ENCODE peak calls at places on chromosomes 4 and X, in four cellular contexts. Y is Calu3, V is epithelial cell of esophagus, L is NCI-H82. N is an unnamed sample.

GRCh38 chr4:1395941-1396805 is 10.1 kb downstream of the NKX1-1 start:
- DNase-seq in Y (no peak), V (no peak), L (no peak), N (no peak)

GRCh38 chr4:76950052-76950845 is 697 bp downstream of the SEPTIN11 start:
- DNase-seq in Y (peak), V (peak), L (peak), N (peak)

GRCh38 chr4:185933078-185933581 is 121.1 kb upstream of the SORBS2 start:
- DNase-seq in Y (no peak), V (peak), L (no peak), N (no peak)

GRCh38 chr4:145099653-145100052 is 1.5 kb downstream of the ABCE1 start:
- DNase-seq in Y (no peak), V (peak), L (no peak), N (peak)

GRCh38 chrX:11881485-11882170 is 123.6 kb downstream of the MSL3 start:
- DNase-seq in Y (peak), V (peak), L (no peak), N (no peak)

GRCh38 chrX:102845020-102845419 is 92.1 kb upstream of the RAB40AL start:
- DNase-seq in Y (no peak), V (no peak), L (no peak), N (no peak)

GRCh38 chr4:115851918-115852766 is 738.7 kb upstream of the NDST4 start:
- DNase-seq in Y (peak), V (peak), L (peak), N (peak)

GRCh38 chr4:138410266-138410665 is 168.1 kb upstream of the SLC7A11 start:
- DNase-seq in Y (no peak), V (no peak), L (no peak), N (no peak)

GRCh38 chr4:168589154-168589553 is 92.3 kb downstream of the PALLD start:
- DNase-seq in Y (peak), V (peak), L (no peak), N (peak)

GRCh38 chr4:182201871-182202270 is 41.3 kb upstream of the TENM3 start:
- DNase-seq in Y (no peak), V (no peak), L (no peak), N (peak)

GRCh38 chrX:123184858-123185251 is 777 bp downstream of the GRIA3 start:
- DNase-seq in Y (no peak), V (peak), L (peak), N (no peak)

GRCh38 chr4:11624370-11624769 is 195.7 kb upstream of the HS3ST1 start:
- DNase-seq in Y (no peak), V (peak), L (no peak), N (peak)

GRCh38 chr4:4356106-4357041 is 30.5 kb upstream of the NSG1 start:
- DNase-seq in Y (no peak), V (no peak), L (peak), N (no peak)

GRCh38 chr4:88012652-88013051 is 5.2 kb downstream of the PKD2 start:
- DNase-seq in Y (no peak), V (no peak), L (no peak), N (peak)

GRCh38 chrX:41445171-41445570 is 2.0 kb upstream of the NYX start:
- DNase-seq in Y (no peak), V (no peak), L (peak), N (no peak)

GRCh38 chr4:67545996-67546356 is 673 bp upstream of the CENPC start:
- DNase-seq in Y (no peak), V (no peak), L (peak), N (no peak)

GRCh38 chr4:72911316-72911715 is 158.2 kb downstream of the COX18 start:
- DNase-seq in Y (no peak), V (no peak), L (no peak), N (no peak)

GRCh38 chr4:38857354-38858096 is 908 bp upstream of the TLR6 start:
- DNase-seq in Y (peak), V (peak), L (no peak), N (peak)

GRCh38 chr4:157779084-157779483 is 393.7 kb downstream of the GASK1B start:
- DNase-seq in Y (no peak), V (no peak), L (peak), N (no peak)

N was measured in renal cortical epithelial cell.